ENCODE peak calls at places on chromosome 9, in six cellular contexts. F is psoas muscle, K is endothelial cell, X is AG09309, Y is AG09319, B is left ventricle myocardium inferior. T is an unnamed sample.

GRCh38 chr9:92641092-92641809 is 28.7 kb downstream of the IPPK start:
- DNase-seq in F (no peak), K (no peak), X (no peak), Y (no peak), B (no peak), T (no peak)

GRCh38 chr9:132146015-132146414 is 15.8 kb upstream of the NTNG2 start:
- DNase-seq in F (no peak), K (no peak), X (no peak), Y (no peak), B (no peak), T (no peak)

GRCh38 chr9:98879094-98879957 is 64.4 kb upstream of the COL15A1 start:
- DNase-seq in F (no peak), K (no peak), X (no peak), Y (no peak), B (no peak), T (no peak)

GRCh38 chr9:69549310-69550202 is 122.6 kb downstream of the APBA1 start:
- DNase-seq in F (no peak), K (peak; percentile 27), X (peak; percentile 23), Y (peak; percentile 7), B (no peak), T (peak; percentile 45)

GRCh38 chr9:91718071-91718470 is 232.0 kb downstream of the ROR2 start:
- DNase-seq in F (no peak), K (no peak), X (no peak), Y (no peak), B (no peak), T (no peak)

GRCh38 chr9:35350827-35351549 is 138.9 kb upstream of the RUSC2 start:
- DNase-seq in F (no peak), K (no peak), X (peak; percentile 53), Y (peak; percentile 85), B (no peak), T (no peak)

GRCh38 chr9:83327750-83328622 is 210.2 kb downstream of the FRMD3 start:
- DNase-seq in F (no peak), K (no peak), X (no peak), Y (no peak), B (no peak), T (no peak)

GRCh38 chr9:133089271-133089671 is 27.5 kb downstream of the CEL start:
- DNase-seq in F (no peak), K (no peak), X (no peak), Y (no peak), B (no peak), T (peak; percentile 11)

GRCh38 chr9:132410642-132411041 is 631 bp downstream of the CFAP77 start:
- DNase-seq in F (no peak), K (no peak), X (no peak), Y (no peak), B (no peak), T (no peak)

GRCh38 chr9:113446323-113446740 is 17.2 kb upstream of the RGS3 start:
- DNase-seq in F (no peak), K (no peak), X (no peak), Y (no peak), B (no peak), T (peak; percentile 74)

GRCh38 chr9:135811796-135812195 is 95.5 kb downstream of the CAMSAP1 start:
- DNase-seq in F (no peak), K (no peak), X (no peak), Y (no peak), B (no peak), T (no peak)

GRCh38 chr9:129964901-129965734 is 77.9 kb downstream of the FNBP1 start:
- DNase-seq in F (no peak), K (no peak), X (peak; percentile 64), Y (peak; percentile 81), B (no peak), T (no peak)

GRCh38 chr9:32378993-32379729 is 5.3 kb upstream of the ACO1 start:
- DNase-seq in F (no peak), K (peak; percentile 55), X (peak; percentile 54), Y (peak; percentile 60), B (no peak), T (peak; percentile 68)
- TF ChIP-seq CTCF in F (peak; percentile 77), K (peak; percentile 51), X (peak; percentile 80), Y (peak; percentile 86), B (peak; percentile 84), T (peak; percentile 85)

GRCh38 chr9:26945591-26945990 is 1.5 kb downstream of the PLAA start:
- DNase-seq in F (no peak), K (no peak), X (no peak), Y (no peak), B (no peak), T (no peak)

GRCh38 chr9:26947736-26948135 is 694 bp upstream of the PLAA start:
- DNase-seq in F (no peak), K (no peak), X (no peak), Y (no peak), B (no peak), T (no peak)

GRCh38 chr9:26950521-26950920 is 3.5 kb upstream of the PLAA start:
- DNase-seq in F (no peak), K (no peak), X (no peak), Y (no peak), B (no peak), T (no peak)

GRCh38 chr9:26949604-26950003 is 2.6 kb upstream of the PLAA start:
- DNase-seq in F (no peak), K (no peak), X (no peak), Y (no peak), B (no peak), T (no peak)

DNA sequence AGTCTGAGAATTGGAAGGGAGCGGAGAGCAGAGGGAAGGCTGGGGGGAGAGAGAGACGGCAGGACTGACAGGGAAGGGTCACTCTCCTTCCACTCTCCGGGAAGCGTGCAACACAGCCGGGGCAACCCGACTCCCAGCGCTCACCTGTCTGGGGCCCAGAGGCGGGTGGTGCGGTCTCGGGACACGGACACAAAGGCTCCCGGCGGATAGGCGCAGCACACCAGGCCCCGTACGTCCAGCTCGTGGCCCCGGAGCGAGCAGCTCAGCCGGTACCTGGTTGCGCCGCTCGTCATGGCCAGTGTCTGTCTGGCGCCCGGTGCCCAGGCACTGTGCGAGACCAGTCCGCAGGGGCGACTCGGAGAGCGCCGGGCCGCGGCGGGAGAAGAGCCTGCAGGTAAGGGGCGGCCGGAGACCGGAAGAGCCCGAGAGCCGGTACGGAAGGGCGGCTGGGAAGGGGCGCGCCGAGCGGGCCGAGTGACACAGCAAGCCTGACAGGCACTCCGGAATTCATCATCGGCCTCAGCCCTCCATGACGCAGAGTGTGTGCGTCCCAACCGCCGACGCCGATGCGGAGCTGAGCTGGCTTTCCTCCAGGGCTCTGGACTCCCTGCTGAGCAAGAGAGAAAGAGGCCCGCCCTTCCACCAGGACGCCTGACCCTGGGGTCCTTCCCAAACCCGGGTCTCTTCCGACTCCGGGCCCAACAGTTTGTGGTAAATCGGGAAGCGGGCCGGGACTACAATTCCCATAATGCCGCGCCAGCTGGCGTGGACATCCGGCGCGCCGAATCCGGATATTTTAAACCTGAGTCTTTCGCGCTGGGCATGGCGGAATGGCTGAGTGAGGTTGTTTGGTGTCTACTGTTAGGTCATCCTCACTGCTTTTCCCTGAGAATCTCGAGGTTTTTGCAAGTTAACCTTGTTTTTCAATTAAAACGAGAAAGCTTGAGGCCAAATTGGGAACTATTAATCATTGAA is at the start of gene PLAA:
- DNase-seq in F (peak; percentile 92), K (peak; percentile 80), X (peak; percentile 59), Y (peak; percentile 60), B (peak; percentile 87), T (peak; percentile 94)
- TF ChIP-seq CTCF in F (peak; percentile 26), K (no peak), X (no peak), Y (no peak), B (peak; percentile 42), T (peak; percentile 19)

GRCh38 chr9:125361837-125362531 is 100.4 kb downstream of the GAPVD1 start:
- DNase-seq in F (no peak), K (peak; percentile 52), X (no peak), Y (no peak), B (no peak), T (no peak)
- TF ChIP-seq CTCF in F (no peak), K (peak; percentile 31), X (peak; percentile 26), Y (peak; percentile 22), B (no peak), T (no peak)

DNA sequence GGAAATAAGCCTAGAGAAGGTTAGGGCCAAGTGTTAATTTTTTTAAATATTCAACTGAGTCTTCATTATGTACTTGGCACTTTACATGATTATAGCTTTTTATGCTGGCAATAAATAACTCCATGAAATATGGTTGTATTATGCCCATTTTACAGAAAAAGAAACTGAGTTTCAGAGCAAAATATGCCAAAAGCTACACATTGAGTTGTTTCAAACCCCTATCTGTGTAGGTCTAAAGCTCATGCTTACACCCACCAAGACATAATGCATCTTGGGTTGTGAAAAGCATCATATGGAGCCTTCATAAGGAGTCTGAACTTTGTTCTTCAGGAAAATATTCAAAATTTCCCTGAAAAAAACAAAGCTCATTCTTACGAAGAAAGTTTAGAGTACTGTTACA is 14.6 kb downstream of the TTLL11 start:
- DNase-seq in F (no peak), K (no peak), X (no peak), Y (no peak), B (no peak), T (no peak)
- TF ChIP-seq CTCF in F (no peak), K (no peak), X (no peak), Y (no peak), B (no peak), T (no peak)